ENCODE peak calls at places on chromosomes 6 and 20, in seven cellular contexts. S is endothelial cell of umbilical vein; K is NCI-H1417; L is fibroblast of the aortic adventitia; J is ureter; D is cardiac fibroblast; E is activated effector memory CD4-positive, alpha-beta T cell treated with Interleukin-2 at 50 U/mL for 16 hours. N is an unnamed sample.

GRCh38 chr20:33732166-33732970 is 572 bp downstream of the ZNF341 start:
- DNase-seq in K (peak), L (peak), S (peak), J (no peak), E (no peak), D (no peak), N (no peak)

GRCh38 chr6:97501875-97502274 is 218.9 kb upstream of the MMS22L start:
- DNase-seq in J (no peak), K (peak), S (no peak), D (no peak), E (no peak), L (no peak), N (no peak)

GRCh38 chr20:38106461-38106860 is 58.6 kb downstream of the TGM2 start:
- DNase-seq in J (no peak), S (no peak), D (no peak), E (no peak), K (no peak), L (no peak), N (no peak)

GRCh38 chr20:57791178-57791945 is 81.5 kb upstream of the PMEPA1 start:
- DNase-seq in K (peak), E (no peak), S (no peak), D (no peak), L (no peak), J (no peak), N (no peak)

GRCh38 chr6:2429032-2429431 is 183.6 kb upstream of the GMDS start:
- DNase-seq in J (no peak), E (no peak), L (no peak), S (no peak), D (no peak), K (no peak), N (no peak)

GRCh38 chr6:133341607-133342158 is 100.5 kb downstream of the EYA4 start:
- DNase-seq in L (peak), J (no peak), S (peak), D (peak), K (peak), E (no peak), N (peak)

GRCh38 chr6:154605207-154605877 is 94.9 kb upstream of the CNKSR3 start:
- DNase-seq in L (no peak), S (no peak), E (no peak), J (no peak), K (no peak), D (no peak), N (no peak)

GRCh38 chr6:139369568-139370046 is 4.8 kb downstream of the CITED2 start:
- DNase-seq in L (peak), E (no peak), S (peak), D (peak), J (no peak), K (peak), N (peak)

GRCh38 chr20:62363920-62364851 is 2.9 kb downstream of the LAMA5 start:
- DNase-seq in E (no peak), K (no peak), J (peak), L (no peak), S (peak), D (peak), N (peak)

GRCh38 chr20:58524814-58525213 is 9.6 kb upstream of the APCDD1L start:
- DNase-seq in E (no peak), J (peak), D (peak), S (no peak), L (peak), K (no peak), N (peak)

GRCh38 chr20:37524859-37525708 is 2.6 kb downstream of the BLCAP start:
- DNase-seq in E (no peak), D (no peak), K (no peak), L (peak), S (no peak), J (no peak), N (no peak)

GRCh38 chr6:127566671-127567070 is 10.3 kb upstream of the C6orf58 start:
- DNase-seq in E (no peak), K (no peak), S (no peak), D (no peak), J (no peak), L (no peak), N (no peak)

GRCh38 chr6:94045473-94045872 is 626.1 kb upstream of the EPHA7 start:
- DNase-seq in S (no peak), D (no peak), L (no peak), E (no peak), K (peak), J (no peak), N (no peak)

GRCh38 chr20:34864216-34864615 is 8.4 kb downstream of the GGT7 start:
- DNase-seq in K (no peak), J (no peak), S (no peak), D (no peak), E (no peak), L (no peak), N (no peak)

GRCh38 chr20:61956396-61957342 is 109.0 kb downstream of the TAF4 start:
- DNase-seq in K (peak), L (peak), J (no peak), S (no peak), D (peak), E (no peak), N (peak)

GRCh38 chr6:971981-972640 is 279.2 kb upstream of the EXOC2 start:
- DNase-seq in J (no peak), L (no peak), D (no peak), E (no peak), S (no peak), K (no peak), N (no peak)

GRCh38 chr20:34516874-34517542 is 786 bp downstream of the DYNLRB1 start:
- DNase-seq in L (peak), D (peak), K (peak), S (no peak), E (no peak), J (no peak), N (peak)

GRCh38 chr20:19737025-19737424 is 21.0 kb upstream of the RIN2 start:
- DNase-seq in K (no peak), E (no peak), J (no peak), S (no peak), D (peak), L (peak), N (peak)

GRCh38 chr20:20440473-20440872 is 72.6 kb downstream of the INSM1 start:
- DNase-seq in E (no peak), K (peak), D (no peak), L (no peak), S (no peak), J (no peak), N (no peak)

GRCh38 chr20:11553603-11554002 is 364.1 kb upstream of the BTBD3 start:
- DNase-seq in S (peak), J (no peak), L (peak), K (peak), D (peak), E (no peak), N (peak)

GRCh38 chr6:141744971-141745370 is 387.8 kb upstream of the GJE1 start:
- DNase-seq in J (no peak), S (peak), E (no peak), K (no peak), D (no peak), L (peak), N (peak)

N was measured in fibroblast of pulmonary artery.